ENCODE peak calls at places on chromosomes 12 and 14, in six cellular contexts. X, Z, K, Y, S and Q are unnamed samples.

GRCh38 chr14:75126121-75126544 is 715 bp downstream of the NEK9 start:
- DNase-seq in K (no peak), S (no peak), Z (peak), X (no peak), Y (no peak), Q (no peak)

GRCh38 chr12:97650242-97650641 is 187.6 kb downstream of the RMST start:
- DNase-seq in S (no peak), K (peak), Y (no peak), X (no peak), Z (peak), Q (no peak)

GRCh38 chr12:20369164-20370000 is 1.0 kb downstream of the PDE3A start:
- DNase-seq in X (peak), Y (peak), K (peak), S (no peak), Z (peak), Q (peak)

GRCh38 chr14:28821993-28822392 is 55.4 kb downstream of the FOXG1 start:
- DNase-seq in X (no peak), Y (no peak), K (no peak), Z (no peak), S (no peak), Q (no peak)

GRCh38 chr12:96347130-96347699 is 53.0 kb downstream of the CDK17 start:
- DNase-seq in Y (no peak), K (no peak), Z (no peak), S (no peak), X (no peak), Q (no peak)

GRCh38 chr14:30551460-30551859 is 7.5 kb upstream of the G2E3 start:
- DNase-seq in K (peak), Z (no peak), S (no peak), Y (no peak), X (no peak), Q (no peak)

GRCh38 chr14:24411468-24412454 is 13.0 kb downstream of the NYNRIN start:
- DNase-seq in K (peak), Z (peak), X (peak), S (peak), Y (peak), Q (no peak)

GRCh38 chr14:33767721-33768457 is 183.0 kb downstream of the EGLN3 start:
- DNase-seq in S (no peak), K (peak), Z (no peak), X (peak), Y (peak), Q (no peak)

GRCh38 chr12:125688881-125689280 is 623.6 kb downstream of the AACS start:
- DNase-seq in S (no peak), X (no peak), Y (no peak), Z (no peak), K (no peak), Q (no peak)

GRCh38 chr12:60148831-60149230 is 553.0 kb downstream of the SLC16A7 start:
- DNase-seq in K (peak), Z (peak), S (peak), X (peak), Y (peak), Q (no peak)

GRCh38 chr14:98348505-98348904 is 923.5 kb downstream of the BCL11B start:
- DNase-seq in S (no peak), K (no peak), Z (no peak), X (no peak), Y (no peak), Q (no peak)

GRCh38 chr12:53948650-53949593 is 5.8 kb upstream of the HOXC12 start:
- DNase-seq in Z (no peak), K (no peak), S (no peak), Y (no peak), X (no peak), Q (no peak)

GRCh38 chr12:124629117-124629516 is 61.7 kb upstream of the NCOR2 start:
- DNase-seq in Z (no peak), K (no peak), X (no peak), S (no peak), Y (no peak), Q (no peak)

GRCh38 chr14:104473649-104474574 is 105.7 kb upstream of the C14orf180 start:
- DNase-seq in X (no peak), K (no peak), Z (no peak), Y (no peak), S (no peak), Q (no peak)

GRCh38 chr12:11705010-11705409 is 55.5 kb downstream of the ETV6 start:
- DNase-seq in K (peak), Z (peak), X (peak), S (no peak), Y (peak), Q (no peak)

GRCh38 chr14:67620217-67620789 is 583 bp downstream of the ARG2 start:
- DNase-seq in S (no peak), Z (peak), X (peak), Y (no peak), K (peak), Q (no peak)

DNA sequence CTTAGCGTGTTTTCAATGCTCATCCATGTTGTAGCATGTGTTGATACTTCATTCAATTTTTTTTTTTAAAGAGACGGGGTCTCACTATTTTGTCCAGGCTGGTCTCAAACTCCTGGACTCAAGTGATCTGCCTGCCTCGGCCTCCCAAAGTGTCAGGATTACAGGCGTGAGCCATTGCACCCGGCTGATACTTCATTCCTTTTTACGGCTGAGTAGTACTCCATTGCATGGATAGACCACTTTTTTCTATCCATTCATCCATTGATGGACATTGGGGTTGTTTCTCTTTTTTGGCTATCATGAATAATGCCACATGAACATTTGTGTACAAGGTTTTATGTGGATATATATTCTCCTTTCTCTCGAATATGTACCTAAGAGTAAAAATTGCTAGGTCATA is 1.2 kb downstream of the P2RX7 start:
- DNase-seq in Y (no peak), S (no peak), K (no peak), Z (no peak), X (no peak), Q (no peak)
- H3K4me3 ChIP-seq in Y (no peak), S (no peak), K (no peak), Z (no peak), X (no peak), Q (no peak)

GRCh38 chr12:26187429-26187828 is 7.9 kb upstream of the SSPN start:
- DNase-seq in S (no peak), K (no peak), X (no peak), Z (no peak), Y (no peak), Q (no peak)
- TF ChIP-seq CTCF in S (no peak), K (peak), X (no peak), Z (no peak), Y (no peak), Q (no peak)

GRCh38 chr12:48969160-48969771 is 2.3 kb downstream of the WNT10B start:
- DNase-seq in K (no peak), S (no peak), Y (no peak), X (no peak), Z (no peak), Q (no peak)

GRCh38 chr12:48968467-48968866 is 3.1 kb downstream of the WNT10B start:
- DNase-seq in S (no peak), Y (no peak), Z (no peak), K (no peak), X (no peak), Q (no peak)

GRCh38 chr12:48968004-48968403 is 3.5 kb downstream of the WNT10B start:
- DNase-seq in K (no peak), S (no peak), Z (no peak), Y (no peak), X (no peak), Q (no peak)

GRCh38 chr12:48965447-48965846 is 6.1 kb downstream of the WNT10B start:
- DNase-seq in S (no peak), Z (no peak), X (no peak), Y (no peak), K (peak), Q (no peak)

GRCh38 chr12:48966177-48966890 is 5.2 kb downstream of the WNT10B start:
- DNase-seq in X (no peak), S (no peak), Z (no peak), Y (no peak), K (no peak), Q (no peak)
- H3K4me3 ChIP-seq in X (no peak), S (no peak), Z (no peak), Y (no peak), K (no peak), Q (no peak)

DNA sequence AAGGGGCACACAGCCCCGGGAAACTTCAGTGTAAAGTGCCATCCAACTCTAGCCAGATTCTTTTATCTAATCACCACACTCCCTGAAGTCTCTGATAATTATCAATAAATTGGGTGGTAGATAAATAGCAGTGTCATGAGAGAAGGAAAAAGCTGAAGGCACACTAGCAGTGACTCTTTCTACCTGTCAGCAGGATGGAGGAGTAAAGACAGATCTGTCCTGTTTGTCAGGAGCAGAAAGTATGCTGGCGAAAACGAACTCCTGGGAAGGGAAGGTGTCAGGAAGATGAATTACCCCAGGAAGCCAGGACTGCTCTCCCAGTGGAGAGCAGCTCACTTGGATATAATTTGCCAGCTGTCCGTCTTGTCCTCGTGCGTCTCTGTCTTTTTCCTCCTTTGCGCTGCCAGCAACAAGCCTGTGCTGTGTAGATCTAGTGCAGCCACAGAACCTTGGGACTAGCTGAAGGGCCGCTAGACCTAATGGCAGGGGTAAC is 981.9 kb downstream of the DIO2 start:
- DNase-seq in Y (no peak), K (no peak), X (no peak), S (no peak), Z (no peak), Q (no peak)
- TF ChIP-seq CTCF in Y (no peak), K (no peak), X (no peak), S (no peak), Z (no peak), Q (no peak)

GRCh38 chr12:2034633-2035420 is 18.0 kb upstream of the CACNA1C start:
- DNase-seq in K (peak), X (peak), Y (peak), Z (peak), S (peak), Q (peak)
- H3K4me3 ChIP-seq in K (peak), X (peak), Y (peak), Z (peak), S (peak), Q (peak)

GRCh38 chr12:56885316-56885715 is 48.9 kb downstream of the SDR9C7 start:
- DNase-seq in S (no peak), Y (no peak), K (no peak), X (no peak), Z (no peak), Q (no peak)
- TF ChIP-seq CTCF in S (no peak), Y (no peak), K (no peak), X (no peak), Z (no peak), Q (no peak)

GRCh38 chr14:50530358-50530757 is 2.0 kb downstream of the MAP4K5 start:
- DNase-seq in S (no peak), X (peak), Z (peak), Y (peak), K (peak), Q (no peak)
- H3K4me3 ChIP-seq in S (peak), X (peak), Z (peak), Y (peak), K (peak), Q (peak)

DNA sequence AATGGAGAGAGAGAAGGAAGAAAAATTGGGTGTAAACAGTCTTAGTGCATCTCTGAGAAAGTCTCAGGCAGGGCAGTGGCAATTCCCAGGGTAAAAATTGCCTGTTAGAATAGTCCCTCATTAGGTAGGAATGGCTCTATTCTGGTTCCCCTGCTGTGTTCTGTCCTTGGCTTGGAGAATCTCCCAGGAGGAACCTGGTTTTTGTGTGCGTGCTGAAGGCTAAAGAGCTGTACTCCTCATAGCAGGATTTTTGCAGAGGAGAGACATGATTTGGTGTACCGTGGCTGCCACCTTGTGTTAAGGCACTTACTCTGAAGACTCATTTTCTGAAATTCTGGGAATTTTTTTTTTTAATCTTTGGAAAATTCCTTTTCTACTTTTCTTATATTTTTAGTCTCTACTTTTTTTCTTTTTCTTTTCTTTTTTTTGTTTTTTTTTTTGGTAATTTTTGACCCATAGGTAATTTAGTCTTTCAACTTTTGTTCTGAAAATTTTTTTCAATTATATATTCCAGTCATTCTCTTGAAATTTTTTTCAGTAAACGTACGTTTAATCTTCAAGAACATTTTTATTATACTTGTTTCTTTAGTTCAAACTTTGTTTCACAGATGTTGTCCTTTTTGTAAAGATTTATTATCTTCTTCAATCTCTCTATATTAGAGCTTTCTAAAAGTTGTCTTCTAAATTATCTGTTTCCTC is 63.8 kb downstream of the FBXO33 start:
- DNase-seq in K (peak), X (peak), Z (peak), S (peak), Y (peak), Q (no peak)
- TF ChIP-seq CTCF in K (peak), X (peak), Z (peak), S (peak), Y (peak), Q (peak)

GRCh38 chr12:32532951-32533350 is 133.6 kb downstream of the FGD4 start:
- DNase-seq in S (no peak), K (no peak), Y (no peak), X (no peak), Z (no peak), Q (no peak)

GRCh38 chr12:32534698-32535097 is 135.3 kb downstream of the FGD4 start:
- DNase-seq in X (no peak), Z (no peak), K (no peak), S (no peak), Y (no peak), Q (no peak)

GRCh38 chr12:32535260-32535999 is 136.1 kb downstream of the FGD4 start:
- DNase-seq in S (no peak), X (peak), Z (peak), Y (peak), K (peak), Q (peak)

GRCh38 chr12:32532415-32532814 is 133.1 kb downstream of the FGD4 start:
- DNase-seq in X (no peak), K (no peak), S (no peak), Y (no peak), Z (no peak), Q (no peak)

GRCh38 chr12:32533971-32534590 is 134.7 kb downstream of the FGD4 start:
- DNase-seq in Y (peak), Z (peak), K (peak), X (peak), S (peak), Q (peak)
- H3K4me3 ChIP-seq in Y (peak), Z (peak), K (peak), X (peak), S (no peak), Q (peak)

GRCh38 chr12:107864235-107864634 is 89.7 kb downstream of the ASCL4 start:
- DNase-seq in Y (no peak), Z (no peak), S (no peak), X (no peak), K (no peak), Q (no peak)

GRCh38 chr12:107853479-107853878 is 79.0 kb downstream of the ASCL4 start:
- DNase-seq in X (no peak), K (no peak), S (no peak), Z (no peak), Y (no peak), Q (no peak)

GRCh38 chr12:107859367-107859766 is 84.9 kb downstream of the ASCL4 start:
- DNase-seq in K (no peak), Z (no peak), Y (no peak), S (no peak), X (no peak), Q (no peak)
- TF ChIP-seq CTCF in K (no peak), Z (no peak), Y (no peak), S (no peak), X (no peak), Q (no peak)